ENCODE peak calls at places on chromosomes 1 and 21, in eight cellular contexts. One of them, this sample, is unnamed.
A peak's percentile ranks its signal among the peaks of the same experiment; 100 is the strongest.

GRCh38 chr1:57844382-57844980 is 420.6 kb upstream of the DAB1 start:
- DNase-seq in T-helper 2 cell: no peak
- DNase-seq in naive thymus-derived CD4-positive, alpha-beta T cell: no peak
- DNase-seq in AG04450: no peak
- DNase-seq in NCI-H2081: no peak
- DNase-seq in midbrain: no peak
- DNase-seq in NCI-H524: no peak
- DNase-seq in stimulated activated CD8-positive, alpha-beta memory T cell treated with anti-CD3 and anti-CD28 coated beads, Interleukin-7, amount 100 ng/mL, for 24 hours: no peak
- DNase-seq in this sample: no peak

GRCh38 chr21:39080366-39080765 is 102.9 kb downstream of the PSMG1 start:
- DNase-seq in AG04450: no peak
- DNase-seq in naive thymus-derived CD4-positive, alpha-beta T cell: no peak
- DNase-seq in NCI-H2081: no peak
- DNase-seq in T-helper 2 cell: no peak
- DNase-seq in midbrain: no peak
- DNase-seq in stimulated activated CD8-positive, alpha-beta memory T cell treated with anti-CD3 and anti-CD28 coated beads, Interleukin-7, amount 100 ng/mL, for 24 hours: no peak
- DNase-seq in NCI-H524: no peak
- DNase-seq in this sample: no peak

GRCh38 chr1:246080031-246080430 is 427.0 kb downstream of the SMYD3 start:
- DNase-seq in NCI-H2081: no peak
- DNase-seq in T-helper 2 cell: no peak
- DNase-seq in stimulated activated CD8-positive, alpha-beta memory T cell treated with anti-CD3 and anti-CD28 coated beads, Interleukin-7, amount 100 ng/mL, for 24 hours: no peak
- DNase-seq in midbrain: no peak
- DNase-seq in naive thymus-derived CD4-positive, alpha-beta T cell: no peak
- DNase-seq in NCI-H524: no peak
- DNase-seq in AG04450: no peak
- DNase-seq in this sample: no peak

GRCh38 chr1:33097137-33097611 is 16.2 kb downstream of the AZIN2 start:
- DNase-seq in stimulated activated CD8-positive, alpha-beta memory T cell treated with anti-CD3 and anti-CD28 coated beads, Interleukin-7, amount 100 ng/mL, for 24 hours: no peak
- DNase-seq in AG04450: no peak
- DNase-seq in naive thymus-derived CD4-positive, alpha-beta T cell: no peak
- DNase-seq in NCI-H2081: no peak
- DNase-seq in T-helper 2 cell: no peak
- DNase-seq in midbrain: no peak
- DNase-seq in NCI-H524: no peak
- DNase-seq in this sample: no peak

GRCh38 chr1:77553568-77554291 is 128.7 kb downstream of the ZZZ3 start:
- DNase-seq in T-helper 2 cell: no peak
- DNase-seq in NCI-H524: no peak
- DNase-seq in AG04450: no peak
- DNase-seq in NCI-H2081: no peak
- DNase-seq in midbrain: no peak
- DNase-seq in stimulated activated CD8-positive, alpha-beta memory T cell treated with anti-CD3 and anti-CD28 coated beads, Interleukin-7, amount 100 ng/mL, for 24 hours: no peak
- DNase-seq in naive thymus-derived CD4-positive, alpha-beta T cell: no peak
- DNase-seq in this sample: peak; percentile 30

GRCh38 chr1:37146071-37146470 is 111.8 kb upstream of the GRIK3 start:
- DNase-seq in AG04450: no peak
- DNase-seq in NCI-H2081: no peak
- DNase-seq in naive thymus-derived CD4-positive, alpha-beta T cell: no peak
- DNase-seq in T-helper 2 cell: no peak
- DNase-seq in stimulated activated CD8-positive, alpha-beta memory T cell treated with anti-CD3 and anti-CD28 coated beads, Interleukin-7, amount 100 ng/mL, for 24 hours: no peak
- DNase-seq in NCI-H524: no peak
- DNase-seq in midbrain: no peak
- DNase-seq in this sample: no peak

GRCh38 chr1:77857557-77857956 is 30.9 kb upstream of the NEXN start:
- DNase-seq in AG04450: no peak
- DNase-seq in midbrain: no peak
- DNase-seq in stimulated activated CD8-positive, alpha-beta memory T cell treated with anti-CD3 and anti-CD28 coated beads, Interleukin-7, amount 100 ng/mL, for 24 hours: no peak
- DNase-seq in NCI-H2081: no peak
- DNase-seq in T-helper 2 cell: no peak
- DNase-seq in naive thymus-derived CD4-positive, alpha-beta T cell: no peak
- DNase-seq in NCI-H524: no peak
- DNase-seq in this sample: no peak

GRCh38 chr1:54277451-54278355 is 77.7 kb downstream of the MRPL37 start:
- DNase-seq in AG04450: no peak
- DNase-seq in NCI-H2081: no peak
- DNase-seq in NCI-H524: no peak
- DNase-seq in T-helper 2 cell: peak; percentile 48
- DNase-seq in naive thymus-derived CD4-positive, alpha-beta T cell: no peak
- DNase-seq in midbrain: no peak
- DNase-seq in stimulated activated CD8-positive, alpha-beta memory T cell treated with anti-CD3 and anti-CD28 coated beads, Interleukin-7, amount 100 ng/mL, for 24 hours: no peak
- DNase-seq in this sample: no peak

GRCh38 chr1:23964235-23964668 is 4.6 kb downstream of the PNRC2 start:
- DNase-seq in midbrain: no peak
- DNase-seq in NCI-H2081: no peak
- DNase-seq in NCI-H524: no peak
- DNase-seq in AG04450: no peak
- DNase-seq in T-helper 2 cell: no peak
- DNase-seq in naive thymus-derived CD4-positive, alpha-beta T cell: no peak
- DNase-seq in stimulated activated CD8-positive, alpha-beta memory T cell treated with anti-CD3 and anti-CD28 coated beads, Interleukin-7, amount 100 ng/mL, for 24 hours: no peak
- DNase-seq in this sample: no peak

GRCh38 chr1:20276428-20276827 is 14.2 kb upstream of the VWA5B1 start:
- DNase-seq in AG04450: no peak
- DNase-seq in NCI-H524: no peak
- DNase-seq in midbrain: no peak
- DNase-seq in NCI-H2081: no peak
- DNase-seq in naive thymus-derived CD4-positive, alpha-beta T cell: no peak
- DNase-seq in T-helper 2 cell: no peak
- DNase-seq in stimulated activated CD8-positive, alpha-beta memory T cell treated with anti-CD3 and anti-CD28 coated beads, Interleukin-7, amount 100 ng/mL, for 24 hours: no peak
- DNase-seq in this sample: no peak

GRCh38 chr1:230753586-230754251 is 6.5 kb downstream of the CAPN9 start:
- DNase-seq in NCI-H524: peak; percentile 58
- DNase-seq in T-helper 2 cell: peak; percentile 47
- DNase-seq in AG04450: no peak
- DNase-seq in NCI-H2081: no peak
- DNase-seq in midbrain: peak; percentile 59
- DNase-seq in stimulated activated CD8-positive, alpha-beta memory T cell treated with anti-CD3 and anti-CD28 coated beads, Interleukin-7, amount 100 ng/mL, for 24 hours: no peak
- DNase-seq in naive thymus-derived CD4-positive, alpha-beta T cell: no peak
- DNase-seq in this sample: peak; percentile 57

GRCh38 chr1:179831852-179832699 is 45.5 kb downstream of the TOR1AIP2 start:
- DNase-seq in T-helper 2 cell: peak; percentile 21
- DNase-seq in stimulated activated CD8-positive, alpha-beta memory T cell treated with anti-CD3 and anti-CD28 coated beads, Interleukin-7, amount 100 ng/mL, for 24 hours: no peak
- DNase-seq in NCI-H2081: no peak
- DNase-seq in AG04450: no peak
- DNase-seq in naive thymus-derived CD4-positive, alpha-beta T cell: no peak
- DNase-seq in NCI-H524: no peak
- DNase-seq in midbrain: no peak
- DNase-seq in this sample: no peak

GRCh38 chr1:226677121-226678020 is 61.7 kb downstream of the ITPKB start:
- DNase-seq in stimulated activated CD8-positive, alpha-beta memory T cell treated with anti-CD3 and anti-CD28 coated beads, Interleukin-7, amount 100 ng/mL, for 24 hours: no peak
- DNase-seq in T-helper 2 cell: peak; percentile 91
- DNase-seq in NCI-H2081: peak; percentile 46
- DNase-seq in NCI-H524: no peak
- DNase-seq in midbrain: peak; percentile 82
- DNase-seq in AG04450: no peak
- DNase-seq in naive thymus-derived CD4-positive, alpha-beta T cell: peak; percentile 46
- DNase-seq in this sample: peak; percentile 86

GRCh38 chr1:219660666-219661463 is 48.0 kb upstream of the ZC3H11B start:
- DNase-seq in NCI-H524: peak; percentile 27
- DNase-seq in AG04450: peak; percentile 74
- DNase-seq in T-helper 2 cell: peak; percentile 73
- DNase-seq in stimulated activated CD8-positive, alpha-beta memory T cell treated with anti-CD3 and anti-CD28 coated beads, Interleukin-7, amount 100 ng/mL, for 24 hours: no peak
- DNase-seq in naive thymus-derived CD4-positive, alpha-beta T cell: peak; percentile 9
- DNase-seq in NCI-H2081: peak; percentile 81
- DNase-seq in midbrain: peak; percentile 93
- DNase-seq in this sample: peak; percentile 81

GRCh38 chr1:42258218-42258617 is 76.8 kb downstream of the FOXJ3 start:
- DNase-seq in T-helper 2 cell: no peak
- DNase-seq in stimulated activated CD8-positive, alpha-beta memory T cell treated with anti-CD3 and anti-CD28 coated beads, Interleukin-7, amount 100 ng/mL, for 24 hours: no peak
- DNase-seq in midbrain: peak; percentile 34
- DNase-seq in NCI-H524: peak; percentile 44
- DNase-seq in AG04450: no peak
- DNase-seq in naive thymus-derived CD4-positive, alpha-beta T cell: no peak
- DNase-seq in NCI-H2081: no peak
- DNase-seq in this sample: no peak

GRCh38 chr1:8122160-8122476 is 96.0 kb upstream of the ERRFI1 start:
- DNase-seq in naive thymus-derived CD4-positive, alpha-beta T cell: no peak
- DNase-seq in T-helper 2 cell: no peak
- DNase-seq in stimulated activated CD8-positive, alpha-beta memory T cell treated with anti-CD3 and anti-CD28 coated beads, Interleukin-7, amount 100 ng/mL, for 24 hours: no peak
- DNase-seq in NCI-H524: no peak
- DNase-seq in AG04450: no peak
- DNase-seq in midbrain: no peak
- DNase-seq in NCI-H2081: no peak
- DNase-seq in this sample: no peak

GRCh38 chr1:13540871-13541270 is 27.1 kb upstream of the LRRC38 start:
- DNase-seq in naive thymus-derived CD4-positive, alpha-beta T cell: no peak
- DNase-seq in NCI-H2081: no peak
- DNase-seq in AG04450: no peak
- DNase-seq in stimulated activated CD8-positive, alpha-beta memory T cell treated with anti-CD3 and anti-CD28 coated beads, Interleukin-7, amount 100 ng/mL, for 24 hours: no peak
- DNase-seq in T-helper 2 cell: no peak
- DNase-seq in NCI-H524: no peak
- DNase-seq in midbrain: peak; percentile 60
- DNase-seq in this sample: no peak

GRCh38 chr1:98388431-98388830 is 273.1 kb upstream of the SNX7 start:
- DNase-seq in midbrain: peak; percentile 34
- DNase-seq in T-helper 2 cell: peak; percentile 92
- DNase-seq in NCI-H2081: no peak
- DNase-seq in naive thymus-derived CD4-positive, alpha-beta T cell: no peak
- DNase-seq in AG04450: peak; percentile 23
- DNase-seq in stimulated activated CD8-positive, alpha-beta memory T cell treated with anti-CD3 and anti-CD28 coated beads, Interleukin-7, amount 100 ng/mL, for 24 hours: no peak
- DNase-seq in NCI-H524: no peak
- DNase-seq in this sample: no peak

GRCh38 chr1:19477284-19478240 is 7.8 kb downstream of the CAPZB start:
- DNase-seq in NCI-H524: no peak
- DNase-seq in naive thymus-derived CD4-positive, alpha-beta T cell: no peak
- DNase-seq in T-helper 2 cell: peak; percentile 84
- DNase-seq in NCI-H2081: no peak
- DNase-seq in midbrain: peak; percentile 20
- DNase-seq in AG04450: no peak
- DNase-seq in stimulated activated CD8-positive, alpha-beta memory T cell treated with anti-CD3 and anti-CD28 coated beads, Interleukin-7, amount 100 ng/mL, for 24 hours: no peak
- DNase-seq in this sample: peak; percentile 79

GRCh38 chr1:116372186-116372585 is 858 bp upstream of the ATP1A1 start:
- DNase-seq in midbrain: no peak
- DNase-seq in NCI-H524: no peak
- DNase-seq in stimulated activated CD8-positive, alpha-beta memory T cell treated with anti-CD3 and anti-CD28 coated beads, Interleukin-7, amount 100 ng/mL, for 24 hours: no peak
- DNase-seq in AG04450: no peak
- DNase-seq in T-helper 2 cell: no peak
- DNase-seq in naive thymus-derived CD4-positive, alpha-beta T cell: no peak
- DNase-seq in NCI-H2081: no peak
- DNase-seq in this sample: no peak

GRCh38 chr1:172360511-172360910 is 60.0 kb upstream of the C1orf105 start:
- DNase-seq in NCI-H2081: peak; percentile 33
- DNase-seq in naive thymus-derived CD4-positive, alpha-beta T cell: no peak
- DNase-seq in stimulated activated CD8-positive, alpha-beta memory T cell treated with anti-CD3 and anti-CD28 coated beads, Interleukin-7, amount 100 ng/mL, for 24 hours: no peak
- DNase-seq in NCI-H524: no peak
- DNase-seq in AG04450: no peak
- DNase-seq in T-helper 2 cell: no peak
- DNase-seq in midbrain: no peak
- DNase-seq in this sample: no peak

GRCh38 chr21:46551636-46552241 is 53.1 kb downstream of the S100B start:
- DNase-seq in NCI-H2081: no peak
- DNase-seq in stimulated activated CD8-positive, alpha-beta memory T cell treated with anti-CD3 and anti-CD28 coated beads, Interleukin-7, amount 100 ng/mL, for 24 hours: no peak
- DNase-seq in NCI-H524: no peak
- DNase-seq in naive thymus-derived CD4-positive, alpha-beta T cell: peak; percentile 35
- DNase-seq in AG04450: no peak
- DNase-seq in midbrain: no peak
- DNase-seq in T-helper 2 cell: peak; percentile 25
- DNase-seq in this sample: no peak

GRCh38 chr1:218421531-218421930 is 76.4 kb downstream of the TGFB2 start:
- DNase-seq in stimulated activated CD8-positive, alpha-beta memory T cell treated with anti-CD3 and anti-CD28 coated beads, Interleukin-7, amount 100 ng/mL, for 24 hours: no peak
- DNase-seq in T-helper 2 cell: no peak
- DNase-seq in naive thymus-derived CD4-positive, alpha-beta T cell: no peak
- DNase-seq in midbrain: no peak
- DNase-seq in NCI-H524: no peak
- DNase-seq in AG04450: no peak
- DNase-seq in NCI-H2081: no peak
- DNase-seq in this sample: no peak

GRCh38 chr1:29478879-29479278 is 242.6 kb downstream of the PTPRU start:
- DNase-seq in stimulated activated CD8-positive, alpha-beta memory T cell treated with anti-CD3 and anti-CD28 coated beads, Interleukin-7, amount 100 ng/mL, for 24 hours: no peak
- DNase-seq in NCI-H524: no peak
- DNase-seq in midbrain: no peak
- DNase-seq in AG04450: no peak
- DNase-seq in NCI-H2081: no peak
- DNase-seq in T-helper 2 cell: no peak
- DNase-seq in naive thymus-derived CD4-positive, alpha-beta T cell: no peak
- DNase-seq in this sample: no peak

GRCh38 chr1:84505167-84506001 is 802 bp upstream of the SPATA1 start:
- DNase-seq in NCI-H2081: peak; percentile 80
- DNase-seq in naive thymus-derived CD4-positive, alpha-beta T cell: no peak
- DNase-seq in stimulated activated CD8-positive, alpha-beta memory T cell treated with anti-CD3 and anti-CD28 coated beads, Interleukin-7, amount 100 ng/mL, for 24 hours: no peak
- DNase-seq in AG04450: no peak
- DNase-seq in midbrain: peak; percentile 51
- DNase-seq in NCI-H524: peak; percentile 63
- DNase-seq in T-helper 2 cell: peak; percentile 15
- DNase-seq in this sample: peak; percentile 67

GRCh38 chr1:25683177-25683576 is 66.6 kb downstream of the MAN1C1 start:
- DNase-seq in NCI-H2081: no peak
- DNase-seq in T-helper 2 cell: no peak
- DNase-seq in midbrain: no peak
- DNase-seq in stimulated activated CD8-positive, alpha-beta memory T cell treated with anti-CD3 and anti-CD28 coated beads, Interleukin-7, amount 100 ng/mL, for 24 hours: no peak
- DNase-seq in NCI-H524: no peak
- DNase-seq in naive thymus-derived CD4-positive, alpha-beta T cell: no peak
- DNase-seq in AG04450: no peak
- DNase-seq in this sample: no peak

GRCh38 chr1:17877896-17878295 is 122.8 kb downstream of the ACTL8 start:
- DNase-seq in stimulated activated CD8-positive, alpha-beta memory T cell treated with anti-CD3 and anti-CD28 coated beads, Interleukin-7, amount 100 ng/mL, for 24 hours: no peak
- DNase-seq in NCI-H2081: no peak
- DNase-seq in midbrain: no peak
- DNase-seq in T-helper 2 cell: no peak
- DNase-seq in naive thymus-derived CD4-positive, alpha-beta T cell: no peak
- DNase-seq in NCI-H524: no peak
- DNase-seq in AG04450: no peak
- DNase-seq in this sample: no peak

GRCh38 chr1:172278478-172278877 is 142.0 kb upstream of the C1orf105 start:
- DNase-seq in AG04450: no peak
- DNase-seq in NCI-H2081: no peak
- DNase-seq in stimulated activated CD8-positive, alpha-beta memory T cell treated with anti-CD3 and anti-CD28 coated beads, Interleukin-7, amount 100 ng/mL, for 24 hours: no peak
- DNase-seq in T-helper 2 cell: no peak
- DNase-seq in NCI-H524: no peak
- DNase-seq in midbrain: no peak
- DNase-seq in naive thymus-derived CD4-positive, alpha-beta T cell: no peak
- DNase-seq in this sample: no peak

GRCh38 chr1:21932127-21932526 is 5.0 kb downstream of the HSPG2 start:
- DNase-seq in T-helper 2 cell: no peak
- DNase-seq in NCI-H2081: no peak
- DNase-seq in AG04450: peak; percentile 26
- DNase-seq in stimulated activated CD8-positive, alpha-beta memory T cell treated with anti-CD3 and anti-CD28 coated beads, Interleukin-7, amount 100 ng/mL, for 24 hours: no peak
- DNase-seq in midbrain: no peak
- DNase-seq in NCI-H524: no peak
- DNase-seq in naive thymus-derived CD4-positive, alpha-beta T cell: no peak
- DNase-seq in this sample: no peak

GRCh38 chr1:60952566-60953215 is 129.7 kb upstream of the NFIA start:
- DNase-seq in stimulated activated CD8-positive, alpha-beta memory T cell treated with anti-CD3 and anti-CD28 coated beads, Interleukin-7, amount 100 ng/mL, for 24 hours: no peak
- DNase-seq in AG04450: no peak
- DNase-seq in T-helper 2 cell: no peak
- DNase-seq in naive thymus-derived CD4-positive, alpha-beta T cell: no peak
- DNase-seq in NCI-H524: no peak
- DNase-seq in midbrain: no peak
- DNase-seq in NCI-H2081: no peak
- DNase-seq in this sample: no peak

GRCh38 chr1:48107516-48107915 is 110.3 kb upstream of the TRABD2B start:
- DNase-seq in stimulated activated CD8-positive, alpha-beta memory T cell treated with anti-CD3 and anti-CD28 coated beads, Interleukin-7, amount 100 ng/mL, for 24 hours: no peak
- DNase-seq in AG04450: no peak
- DNase-seq in T-helper 2 cell: peak; percentile 3
- DNase-seq in NCI-H524: no peak
- DNase-seq in midbrain: no peak
- DNase-seq in naive thymus-derived CD4-positive, alpha-beta T cell: no peak
- DNase-seq in NCI-H2081: no peak
- DNase-seq in this sample: no peak

GRCh38 chr1:22889213-22889827 is 83.3 kb downstream of the LACTBL1 start:
- DNase-seq in naive thymus-derived CD4-positive, alpha-beta T cell: no peak
- DNase-seq in T-helper 2 cell: peak; percentile 10
- DNase-seq in NCI-H524: peak; percentile 67
- DNase-seq in NCI-H2081: peak; percentile 58
- DNase-seq in stimulated activated CD8-positive, alpha-beta memory T cell treated with anti-CD3 and anti-CD28 coated beads, Interleukin-7, amount 100 ng/mL, for 24 hours: no peak
- DNase-seq in AG04450: no peak
- DNase-seq in midbrain: peak; percentile 32
- DNase-seq in this sample: peak; percentile 23

GRCh38 chr1:60049188-60049587 is 24.4 kb downstream of the C1orf87 start:
- DNase-seq in T-helper 2 cell: no peak
- DNase-seq in midbrain: no peak
- DNase-seq in stimulated activated CD8-positive, alpha-beta memory T cell treated with anti-CD3 and anti-CD28 coated beads, Interleukin-7, amount 100 ng/mL, for 24 hours: no peak
- DNase-seq in NCI-H2081: no peak
- DNase-seq in AG04450: no peak
- DNase-seq in naive thymus-derived CD4-positive, alpha-beta T cell: no peak
- DNase-seq in NCI-H524: no peak
- DNase-seq in this sample: no peak

GRCh38 chr21:46425566-46425965 is 33.1 kb upstream of the DIP2A start:
- DNase-seq in midbrain: no peak
- DNase-seq in stimulated activated CD8-positive, alpha-beta memory T cell treated with anti-CD3 and anti-CD28 coated beads, Interleukin-7, amount 100 ng/mL, for 24 hours: peak; percentile 46
- DNase-seq in NCI-H2081: no peak
- DNase-seq in AG04450: no peak
- DNase-seq in naive thymus-derived CD4-positive, alpha-beta T cell: peak; percentile 25
- DNase-seq in T-helper 2 cell: peak; percentile 64
- DNase-seq in NCI-H524: peak; percentile 94
- DNase-seq in this sample: no peak